ENCODE peak calls at places on chromosomes 13 and 19, in seven cellular contexts. R, V, H, T, W, Y and D are unnamed samples.

GRCh38 chr13:98581971-98582702 is 5.2 kb upstream of the STK24 start:
- DNase-seq in R (no peak), V (no peak), H (no peak), T (no peak), W (no peak), Y (no peak), D (no peak)

GRCh38 chr13:27259831-27260230 is 8.5 kb downstream of the RPL21 start:
- DNase-seq in R (no peak), V (no peak), H (no peak), T (no peak), W (no peak), Y (no peak), D (no peak)

GRCh38 chr13:49436890-49437289 is 7.0 kb downstream of the CAB39L start:
- DNase-seq in R (peak), V (no peak), H (peak), T (no peak), W (no peak), Y (peak), D (no peak)

GRCh38 chr19:38736413-38737280 is 7.6 kb downstream of the CAPN12 start:
- DNase-seq in R (peak), V (peak), H (no peak), T (peak), W (peak), Y (no peak), D (peak)

GRCh38 chr13:24271611-24272451 is 37.5 kb upstream of the C1QTNF9 start:
- DNase-seq in R (peak), V (peak), H (peak), T (peak), W (peak), Y (peak), D (peak)

GRCh38 chr19:5337886-5338595 is 2.6 kb downstream of the PTPRS start:
- DNase-seq in R (no peak), V (no peak), H (no peak), T (no peak), W (no peak), Y (no peak), D (no peak)

GRCh38 chr19:55489711-55490477 is 1.7 kb downstream of the SSC5D start:
- DNase-seq in R (no peak), V (no peak), H (no peak), T (no peak), W (no peak), Y (no peak), D (no peak)

GRCh38 chr13:30153871-30154426 is 153.4 kb downstream of the KATNAL1 start:
- DNase-seq in R (peak), V (no peak), H (no peak), T (no peak), W (peak), Y (no peak), D (no peak)

GRCh38 chr19:13783565-13784500 is 9.6 kb downstream of the C19orf53 start:
- DNase-seq in R (no peak), V (no peak), H (no peak), T (no peak), W (no peak), Y (no peak), D (no peak)

GRCh38 chr13:40210865-40211585 is 455.4 kb downstream of the FOXO1 start:
- DNase-seq in R (no peak), V (no peak), H (no peak), T (no peak), W (no peak), Y (no peak), D (no peak)

GRCh38 chr19:35328851-35329285 is at the start of gene CD22:
- DNase-seq in R (no peak), V (peak), H (no peak), T (no peak), W (no peak), Y (no peak), D (peak)

GRCh38 chr19:737591-738093 is 13.3 kb upstream of the MISP start:
- DNase-seq in R (peak), V (no peak), H (no peak), T (peak), W (peak), Y (no peak), D (peak)

GRCh38 chr19:48899781-48900476 is at the start of gene NUCB1:
- DNase-seq in R (peak), V (peak), H (peak), T (peak), W (peak), Y (peak), D (peak)

GRCh38 chr13:113901642-113902041 is 37.8 kb upstream of the GAS6 start:
- DNase-seq in R (no peak), V (no peak), H (no peak), T (no peak), W (no peak), Y (no peak), D (no peak)

GRCh38 chr13:109778102-109778542 is 8.3 kb downstream of the IRS2 start:
- DNase-seq in R (no peak), V (no peak), H (no peak), T (no peak), W (no peak), Y (no peak), D (no peak)

GRCh38 chr19:42426643-42427042 is 545 bp downstream of the LIPE start:
- DNase-seq in R (no peak), V (no peak), H (no peak), T (no peak), W (no peak), Y (no peak), D (no peak)

GRCh38 chr19:55118401-55118991 is 1.1 kb upstream of the PPP1R12C start:
- DNase-seq in R (peak), V (no peak), H (peak), T (peak), W (peak), Y (peak), D (peak)

GRCh38 chr13:87035538-87035937 is 635.6 kb upstream of the SLITRK5 start:
- DNase-seq in R (no peak), V (no peak), H (no peak), T (no peak), W (no peak), Y (no peak), D (no peak)

GRCh38 chr13:25203256-25203794 is 31.2 kb upstream of the AMER2 start:
- DNase-seq in R (no peak), V (no peak), H (no peak), T (no peak), W (no peak), Y (no peak), D (no peak)

GRCh38 chr13:75440100-75440499 is 41.9 kb downstream of the TBC1D4 start:
- DNase-seq in R (peak), V (no peak), H (no peak), T (no peak), W (no peak), Y (no peak), D (no peak)

GRCh38 chr19:3175761-3176714 is 2.5 kb upstream of the S1PR4 start:
- DNase-seq in R (no peak), V (no peak), H (no peak), T (no peak), W (no peak), Y (no peak), D (no peak)

GRCh38 chr19:57437931-57438330 is 2.8 kb downstream of the ZNF749 start:
- DNase-seq in R (no peak), V (no peak), H (no peak), T (no peak), W (no peak), Y (no peak), D (no peak)

GRCh38 chr13:94261163-94261562 is 218.3 kb downstream of the DCT start:
- DNase-seq in R (no peak), V (no peak), H (no peak), T (no peak), W (no peak), Y (no peak), D (no peak)

GRCh38 chr13:113164492-113164891 is 6.0 kb downstream of the PROZ start:
- DNase-seq in R (no peak), V (no peak), H (no peak), T (no peak), W (no peak), Y (no peak), D (no peak)

GRCh38 chr19:43525836-43526771 is 897 bp downstream of the ETHE1 start:
- DNase-seq in R (peak), V (no peak), H (no peak), T (peak), W (peak), Y (no peak), D (no peak)

GRCh38 chr19:15331419-15332310 is 674 bp downstream of the BRD4 start:
- DNase-seq in R (peak), V (peak), H (peak), T (peak), W (peak), Y (peak), D (peak)

GRCh38 chr13:67416047-67416925 is 186.2 kb upstream of the PCDH9 start:
- DNase-seq in R (peak), V (no peak), H (no peak), T (no peak), W (no peak), Y (no peak), D (peak)

GRCh38 chr19:45772130-45772880 is 3.3 kb upstream of the SIX5 start:
- DNase-seq in R (no peak), V (no peak), H (no peak), T (no peak), W (no peak), Y (no peak), D (no peak)

GRCh38 chr13:108437496-108437895 is 168.0 kb downstream of the TNFSF13B start:
- DNase-seq in R (no peak), V (no peak), H (no peak), T (no peak), W (no peak), Y (no peak), D (no peak)

GRCh38 chr13:32234914-32235313 is 80.2 kb downstream of the ZAR1L start:
- DNase-seq in R (no peak), V (no peak), H (no peak), T (no peak), W (no peak), Y (no peak), D (no peak)

GRCh38 chr19:34034318-34034846 is 137.9 kb upstream of the LSM14A start:
- DNase-seq in R (no peak), V (no peak), H (no peak), T (no peak), W (no peak), Y (no peak), D (no peak)

GRCh38 chr13:107819071-107819470 is 396.3 kb downstream of the LIG4 start:
- DNase-seq in R (no peak), V (no peak), H (no peak), T (no peak), W (no peak), Y (no peak), D (no peak)

GRCh38 chr13:37914781-37915391 is 45.3 kb upstream of the TRPC4 start:
- DNase-seq in R (no peak), V (no peak), H (no peak), T (no peak), W (no peak), Y (no peak), D (no peak)

GRCh38 chr19:14514215-14514871 is 3.9 kb downstream of the DNAJB1 start:
- DNase-seq in R (no peak), V (no peak), H (no peak), T (no peak), W (no peak), Y (no peak), D (no peak)

GRCh38 chr19:36564391-36564790 is 8.7 kb downstream of the ZNF529 start:
- DNase-seq in R (no peak), V (no peak), H (no peak), T (no peak), W (no peak), Y (no peak), D (no peak)

GRCh38 chr19:31675187-31675913 is 326.1 kb upstream of the TSHZ3 start:
- DNase-seq in R (no peak), V (no peak), H (no peak), T (no peak), W (no peak), Y (no peak), D (no peak)

GRCh38 chr19:41328818-41329220 is 18.8 kb downstream of the CCDC97 start:
- DNase-seq in R (no peak), V (no peak), H (no peak), T (no peak), W (no peak), Y (peak), D (no peak)

GRCh38 chr13:52961196-52961845 is 67.3 kb upstream of the OLFM4 start:
- DNase-seq in R (no peak), V (no peak), H (no peak), T (no peak), W (no peak), Y (no peak), D (no peak)

GRCh38 chr13:93118081-93118615 is 108.5 kb upstream of the GPC6 start:
- DNase-seq in R (no peak), V (no peak), H (no peak), T (no peak), W (no peak), Y (no peak), D (no peak)